ENCODE peak calls at places on chromosomes 6 and 20, in four cellular contexts. One of them, this sample, is unnamed.

GRCh38 chr6:16622193-16622592 is 139.1 kb downstream of the ATXN1 start:
- DNase-seq in GM12878: no peak
- DNase-seq in K562: no peak
- DNase-seq in H1: no peak
- DNase-seq in this sample: no peak

GRCh38 chr6:9463311-9463710 is 951.6 kb downstream of the TFAP2A start:
- DNase-seq in GM12878: no peak
- DNase-seq in K562: no peak
- DNase-seq in H1: no peak
- DNase-seq in this sample: no peak

GRCh38 chr20:47355489-47356219 is 845 bp downstream of the ZMYND8 start:
- DNase-seq in GM12878: no peak
- DNase-seq in K562: no peak
- DNase-seq in H1: no peak
- DNase-seq in this sample: no peak

GRCh38 chr6:165653196-165653595 is 9.8 kb downstream of the PDE10A start:
- DNase-seq in GM12878: no peak
- DNase-seq in K562: no peak
- DNase-seq in H1: no peak
- DNase-seq in this sample: no peak

GRCh38 chr6:158068893-158069799 is 87.5 kb downstream of the SYNJ2 start:
- DNase-seq in GM12878: no peak
- DNase-seq in K562: peak
- DNase-seq in H1: no peak
- DNase-seq in this sample: no peak

GRCh38 chr20:62710886-62711702 is 2.5 kb downstream of the NTSR1 start:
- DNase-seq in GM12878: no peak
- DNase-seq in K562: peak
- DNase-seq in H1: no peak
- DNase-seq in this sample: peak

GRCh38 chr6:7907159-7907558 is 3.4 kb downstream of the TXNDC5 start:
- DNase-seq in GM12878: no peak
- DNase-seq in K562: no peak
- DNase-seq in H1: no peak
- DNase-seq in this sample: no peak

GRCh38 chr20:49435639-49436038 is 46.8 kb downstream of the KCNB1 start:
- DNase-seq in GM12878: no peak
- DNase-seq in K562: no peak
- DNase-seq in H1: no peak
- DNase-seq in this sample: no peak

GRCh38 chr20:16243470-16243869 is 329.8 kb downstream of the KIF16B start:
- DNase-seq in GM12878: no peak
- DNase-seq in K562: no peak
- DNase-seq in H1: no peak
- DNase-seq in this sample: peak

GRCh38 chr6:101397199-101397598 is 3.7 kb downstream of the GRIK2 start:
- DNase-seq in GM12878: no peak
- DNase-seq in K562: no peak
- DNase-seq in H1: no peak
- DNase-seq in this sample: peak

GRCh38 chr6:75396005-75396800 is 97.4 kb downstream of the FILIP1 start:
- DNase-seq in GM12878: no peak
- DNase-seq in K562: no peak
- DNase-seq in H1: no peak
- DNase-seq in this sample: no peak

GRCh38 chr6:52994789-52995078 is 350 bp downstream of the GSTA4 start:
- DNase-seq in GM12878: no peak
- DNase-seq in K562: peak
- DNase-seq in H1: no peak
- DNase-seq in this sample: peak

GRCh38 chr6:53410508-53411258 is 61.9 kb upstream of the ELOVL5 start:
- DNase-seq in GM12878: peak
- DNase-seq in K562: peak
- DNase-seq in H1: no peak
- DNase-seq in this sample: peak

GRCh38 chr6:17986656-17987575 is 519 bp downstream of the KIF13A start:
- DNase-seq in GM12878: no peak
- DNase-seq in K562: peak
- DNase-seq in H1: peak
- DNase-seq in this sample: peak

GRCh38 chr6:149031545-149032317 is 284.9 kb downstream of the UST start:
- DNase-seq in GM12878: no peak
- DNase-seq in K562: no peak
- DNase-seq in H1: no peak
- DNase-seq in this sample: peak

GRCh38 chr20:24683676-24684075 is 214.2 kb downstream of the SYNDIG1 start:
- DNase-seq in GM12878: no peak
- DNase-seq in K562: no peak
- DNase-seq in H1: no peak
- DNase-seq in this sample: no peak

GRCh38 chr20:63441136-63441776 is 31.2 kb downstream of the KCNQ2 start:
- DNase-seq in GM12878: peak
- DNase-seq in K562: no peak
- DNase-seq in H1: no peak
- DNase-seq in this sample: no peak

GRCh38 chr6:138397128-138397814 is 6.8 kb upstream of the HEBP2 start:
- DNase-seq in GM12878: no peak
- DNase-seq in K562: no peak
- DNase-seq in H1: no peak
- DNase-seq in this sample: no peak

GRCh38 chr20:49230575-49231211 is 11.5 kb downstream of the DDX27 start:
- DNase-seq in GM12878: no peak
- DNase-seq in K562: no peak
- DNase-seq in H1: no peak
- DNase-seq in this sample: no peak

GRCh38 chr20:15047561-15047960 is 710.1 kb upstream of the FLRT3 start:
- DNase-seq in GM12878: no peak
- DNase-seq in K562: no peak
- DNase-seq in H1: no peak
- DNase-seq in this sample: no peak

GRCh38 chr6:69220293-69220847 is 576.4 kb downstream of the LMBRD1 start:
- DNase-seq in GM12878: no peak
- DNase-seq in K562: no peak
- DNase-seq in H1: no peak
- DNase-seq in this sample: no peak

GRCh38 chr6:166032366-166033171 is 135.1 kb downstream of the TBXT start:
- DNase-seq in GM12878: no peak
- DNase-seq in K562: no peak
- DNase-seq in H1: peak
- DNase-seq in this sample: peak

GRCh38 chr6:116511424-116512131 is at the start of gene CALHM5:
- DNase-seq in GM12878: no peak
- DNase-seq in K562: peak
- DNase-seq in H1: no peak
- DNase-seq in this sample: no peak

GRCh38 chr6:159982726-159983506 is 14.0 kb downstream of the IGF2R start:
- DNase-seq in GM12878: no peak
- DNase-seq in K562: no peak
- DNase-seq in H1: no peak
- DNase-seq in this sample: no peak

GRCh38 chr20:32457476-32457986 is 99.4 kb downstream of the ASXL1 start:
- DNase-seq in GM12878: no peak
- DNase-seq in K562: no peak
- DNase-seq in H1: peak
- DNase-seq in this sample: peak

GRCh38 chr6:43178951-43179830 is 2.8 kb upstream of the CUL9 start:
- DNase-seq in GM12878: no peak
- DNase-seq in K562: no peak
- DNase-seq in H1: no peak
- DNase-seq in this sample: no peak

GRCh38 chr6:106372838-106373501 is 12.5 kb downstream of the CRYBG1 start:
- DNase-seq in GM12878: no peak
- DNase-seq in K562: no peak
- DNase-seq in H1: no peak
- DNase-seq in this sample: no peak

GRCh38 chr6:106373502-106374239 is 13.2 kb downstream of the CRYBG1 start:
- DNase-seq in GM12878: no peak
- DNase-seq in K562: no peak
- DNase-seq in H1: no peak
- DNase-seq in this sample: no peak

GRCh38 chr6:106369739-106370138 is 9.2 kb downstream of the CRYBG1 start:
- DNase-seq in GM12878: no peak
- DNase-seq in K562: no peak
- DNase-seq in H1: no peak
- DNase-seq in this sample: no peak

DNA sequence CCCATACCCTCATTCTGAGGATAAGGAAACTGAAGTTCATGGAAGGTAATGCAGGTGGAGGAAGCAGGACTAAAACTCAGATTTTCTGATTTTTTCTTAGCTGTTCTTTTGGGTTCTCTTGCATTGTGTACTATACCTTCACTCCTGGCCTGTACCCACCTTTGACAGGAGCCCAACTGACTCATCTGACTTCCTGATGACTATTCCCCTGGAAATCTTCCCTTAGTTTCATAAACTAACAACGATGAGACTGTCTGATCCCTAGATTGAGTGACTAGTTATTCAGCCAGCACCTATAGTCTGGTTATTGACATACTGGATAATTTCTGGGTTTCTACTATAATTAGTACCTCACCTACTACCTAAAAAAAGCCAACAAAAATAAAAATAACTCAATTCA is 10.1 kb downstream of the CRYBG1 start:
- DNase-seq in GM12878: no peak
- DNase-seq in K562: no peak
- DNase-seq in H1: no peak
- DNase-seq in this sample: no peak
- TF ChIP-seq USF2 in GM12878: no peak
- TF ChIP-seq USF2 in K562: no peak
- TF ChIP-seq USF2 in H1: no peak
- TF ChIP-seq USF2 in this sample: no peak

GRCh38 chr20:58021481-58021880 is 207.0 kb downstream of the ANKRD60 start:
- DNase-seq in GM12878: no peak
- DNase-seq in K562: peak
- DNase-seq in H1: peak
- DNase-seq in this sample: peak
- TF ChIP-seq NRF1 in GM12878: no peak
- TF ChIP-seq NRF1 in K562: no peak
- TF ChIP-seq NRF1 in H1: no peak
- TF ChIP-seq NRF1 in this sample: no peak

DNA sequence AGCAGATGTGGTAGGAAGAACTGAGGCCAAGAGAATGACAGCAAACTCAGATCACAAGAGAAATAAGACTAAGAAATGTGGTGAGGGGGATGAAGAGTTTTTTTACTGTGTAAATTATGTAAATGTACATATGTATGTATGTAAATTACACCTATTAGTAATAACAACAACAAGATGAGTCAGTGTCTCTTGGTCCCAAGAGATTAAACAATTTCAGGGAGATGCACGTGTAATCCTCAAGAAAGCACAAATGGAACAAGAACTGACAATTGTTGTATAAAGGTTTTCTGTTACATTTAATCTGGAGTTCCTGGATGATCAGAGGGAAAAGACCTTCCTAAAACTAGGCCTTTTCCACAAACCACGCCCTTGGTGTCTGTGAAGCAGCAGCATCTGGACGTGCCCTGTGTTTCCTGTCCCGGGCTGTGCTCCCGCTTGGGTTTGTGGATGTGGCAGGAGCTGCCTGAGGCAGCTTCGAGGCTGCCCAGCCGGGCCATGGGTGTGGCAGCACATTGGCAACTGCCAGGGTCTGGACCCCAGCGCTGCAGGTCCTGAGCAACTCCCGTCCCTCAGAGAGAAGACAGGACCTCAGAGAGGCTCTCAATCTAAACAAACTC is 999 bp downstream of the CLDN20 start:
- DNase-seq in GM12878: no peak
- DNase-seq in K562: no peak
- DNase-seq in H1: no peak
- DNase-seq in this sample: peak
- TF ChIP-seq USF2 in GM12878: no peak
- TF ChIP-seq USF2 in K562: no peak
- TF ChIP-seq USF2 in H1: no peak
- TF ChIP-seq USF2 in this sample: no peak

GRCh38 chr6:146028835-146029572 is at the start of gene GRM1:
- DNase-seq in GM12878: no peak
- DNase-seq in K562: no peak
- DNase-seq in H1: peak
- DNase-seq in this sample: peak

GRCh38 chr6:146027586-146028249 is 1.1 kb upstream of the GRM1 start:
- DNase-seq in GM12878: no peak
- DNase-seq in K562: no peak
- DNase-seq in H1: peak
- DNase-seq in this sample: peak

GRCh38 chr6:146028250-146028789 is 542 bp upstream of the GRM1 start:
- DNase-seq in GM12878: no peak
- DNase-seq in K562: peak
- DNase-seq in H1: peak
- DNase-seq in this sample: peak

GRCh38 chr6:146029573-146030184 is 817 bp downstream of the GRM1 start:
- DNase-seq in GM12878: no peak
- DNase-seq in K562: no peak
- DNase-seq in H1: no peak
- DNase-seq in this sample: peak

GRCh38 chr6:146026873-146027272 is 2.0 kb upstream of the GRM1 start:
- DNase-seq in GM12878: no peak
- DNase-seq in K562: no peak
- DNase-seq in H1: no peak
- DNase-seq in this sample: no peak
- TF ChIP-seq NRF1 in GM12878: no peak
- TF ChIP-seq NRF1 in K562: no peak
- TF ChIP-seq NRF1 in H1: no peak
- TF ChIP-seq NRF1 in this sample: no peak

DNA sequence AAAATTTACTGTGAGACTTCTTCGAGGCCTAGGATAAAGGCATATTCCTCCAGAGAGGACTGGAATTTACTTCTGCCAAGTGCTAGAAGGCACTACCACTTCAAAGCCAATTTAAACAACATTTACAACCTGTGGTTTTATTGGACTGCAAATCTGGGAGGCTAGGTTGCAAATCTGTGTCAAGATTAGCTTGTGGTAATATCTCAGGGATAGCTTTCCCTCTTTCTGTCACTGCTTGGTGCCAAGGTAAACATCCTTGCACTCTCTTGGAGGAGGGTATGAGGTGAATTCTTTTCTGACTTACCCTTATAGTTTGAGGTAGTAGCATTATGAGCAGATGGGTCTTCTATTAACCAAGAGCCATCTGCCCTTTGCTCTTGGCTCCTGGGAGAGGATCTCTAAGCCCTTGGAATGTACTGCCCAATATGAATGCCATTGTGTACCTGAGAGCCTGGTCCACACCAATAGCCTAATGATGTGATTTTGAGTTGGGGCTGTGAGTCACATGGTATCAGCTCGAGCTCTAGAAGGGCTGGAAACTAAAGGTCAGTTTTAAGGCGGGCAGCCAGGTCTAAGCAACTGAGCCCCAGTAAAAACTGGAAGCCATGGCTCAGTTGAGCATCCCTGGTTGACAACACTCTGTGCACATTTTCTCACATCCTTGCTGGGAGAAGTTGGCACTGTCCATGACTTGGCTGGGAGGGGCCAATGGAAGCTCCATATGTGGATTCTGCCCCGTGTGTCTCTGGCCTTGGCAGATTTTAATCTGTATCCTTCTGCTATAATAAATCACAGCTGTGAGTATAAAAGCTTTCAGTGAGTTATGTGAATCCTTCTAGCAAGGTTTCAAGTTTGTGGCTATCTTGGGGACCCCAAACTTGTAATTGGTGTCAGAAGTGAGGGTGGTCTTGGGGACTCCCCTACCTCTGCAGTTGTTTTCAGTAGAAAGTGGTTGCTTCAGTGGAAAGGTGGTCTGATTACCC is 188.1 kb downstream of the UBE3D start:
- DNase-seq in GM12878: no peak
- DNase-seq in K562: no peak
- DNase-seq in H1: no peak
- DNase-seq in this sample: peak
- TF ChIP-seq USF2 in GM12878: no peak
- TF ChIP-seq USF2 in K562: no peak
- TF ChIP-seq USF2 in H1: no peak
- TF ChIP-seq USF2 in this sample: no peak